ENCODE peak calls at places on chromosomes 11 and 22, in five cellular contexts. F, E, J, O and Y are unnamed samples. For H3K27me3, the result is how much of the 10 kb centered on the place peaks cover.

GRCh38 chr11:27416568-27417176 is 53.7 kb upstream of the CCDC34 start:
- DNase-seq in F (no peak), E (no peak), J (no peak), O (no peak), Y (no peak)

GRCh38 chr11:11069741-11070550 is 212.1 kb upstream of the ZBED5 start:
- DNase-seq in F (no peak), E (no peak), J (no peak), O (no peak), Y (no peak)

GRCh38 chr11:128116447-128117240 is 470.7 kb downstream of the ETS1 start:
- DNase-seq in F (peak), E (no peak), J (no peak), O (no peak), Y (no peak)

GRCh38 chr11:61787928-61788491 is 4.4 kb downstream of the TMEM258 start:
- DNase-seq in F (peak), E (no peak), J (peak), O (no peak), Y (no peak)

GRCh38 chr11:72119188-72119587 is 6.7 kb upstream of the ANAPC15 start:
- DNase-seq in F (no peak), E (no peak), J (no peak), O (no peak), Y (no peak)

GRCh38 chr11:92046103-92046502 is 178.5 kb upstream of the FAT3 start:
- DNase-seq in F (no peak), E (no peak), J (no peak), O (no peak), Y (no peak)

GRCh38 chr11:39777035-39777434 is 1682.4 kb downstream of the LRRC4C start:
- DNase-seq in F (no peak), E (no peak), J (no peak), O (no peak), Y (no peak)

GRCh38 chr11:23755769-23756168 is 741.1 kb upstream of the LUZP2 start:
- DNase-seq in F (peak), E (no peak), J (no peak), O (no peak), Y (no peak)

GRCh38 chr22:42934338-42934737 is 77.3 kb upstream of the ARFGAP3 start:
- DNase-seq in F (no peak), E (peak), J (no peak), O (no peak), Y (no peak)

GRCh38 chr22:23395476-23396361 is 184.4 kb downstream of the IGLL1 start:
- DNase-seq in F (no peak), E (peak), J (no peak), O (no peak), Y (no peak)

GRCh38 chr11:122045181-122045586 is 70.8 kb downstream of the BLID start:
- DNase-seq in F (peak), E (no peak), J (no peak), O (no peak), Y (no peak)

GRCh38 chr11:67406969-67407699 is 3.3 kb downstream of the TBC1D10C start:
- DNase-seq in F (no peak), E (peak), J (no peak), O (no peak), Y (no peak)
- TF ChIP-seq CTCF in F (no peak), E (no peak), J (no peak), O (no peak), Y (no peak)

GRCh38 chr11:65833297-65834030 is at the start of gene SNX32:
- DNase-seq in F (peak), E (peak), J (peak), O (peak), Y (peak)
- H3K4me3 ChIP-seq in F (peak), E (peak), J (peak), O (peak), Y (peak)

GRCh38 chr22:49349181-49349835 is 478.4 kb downstream of the BRD1 start:
- DNase-seq in F (no peak), E (peak), J (no peak), O (no peak), Y (no peak)
- H3K27me3 ChIP-seq in F (under half), E (under half), J (under half), O (under half), Y (under half)

GRCh38 chr11:7905961-7906429 is 25.1 kb downstream of the OR10A6 start:
- DNase-seq in F (no peak), E (no peak), J (no peak), O (no peak), Y (no peak)

GRCh38 chr11:7905549-7905948 is 25.5 kb downstream of the OR10A6 start:
- DNase-seq in F (no peak), E (no peak), J (no peak), O (no peak), Y (no peak)

GRCh38 chr11:7903940-7904339 is 27.1 kb downstream of the OR10A6 start:
- DNase-seq in F (no peak), E (no peak), J (no peak), O (no peak), Y (no peak)

GRCh38 chr11:7906481-7906880 is 24.6 kb downstream of the OR10A6 start:
- DNase-seq in F (no peak), E (no peak), J (no peak), O (no peak), Y (no peak)

DNA sequence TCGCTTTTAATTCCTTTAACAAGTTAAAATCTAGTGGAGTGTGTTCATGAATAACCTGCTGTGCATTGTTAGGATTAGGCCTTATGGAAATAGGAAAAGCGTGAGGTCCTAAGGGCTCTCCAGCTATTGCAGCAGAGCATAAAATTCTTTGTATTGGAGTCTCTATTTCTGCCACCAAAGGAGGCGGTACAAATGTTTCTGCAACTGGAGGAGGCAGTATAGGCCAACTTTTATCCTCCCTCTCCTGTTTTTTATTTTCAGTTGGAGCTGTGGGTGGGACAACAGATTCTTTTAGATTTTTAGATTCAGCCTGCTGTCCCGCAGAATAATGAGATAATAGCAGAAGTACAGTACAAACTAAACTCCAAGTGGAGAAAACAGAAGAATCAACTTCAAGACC is 26.2 kb downstream of the OR10A6 start:
- DNase-seq in F (no peak), E (no peak), J (no peak), O (no peak), Y (no peak)
- TF ChIP-seq CTCF in F (no peak), E (no peak), J (no peak), O (no peak), Y (no peak)

GRCh38 chr11:44577231-44577834 is 11.9 kb downstream of the CD82 start:
- DNase-seq in F (no peak), E (no peak), J (no peak), O (no peak), Y (no peak)
- H3K4me3 ChIP-seq in F (no peak), E (no peak), J (no peak), O (no peak), Y (no peak)

DNA sequence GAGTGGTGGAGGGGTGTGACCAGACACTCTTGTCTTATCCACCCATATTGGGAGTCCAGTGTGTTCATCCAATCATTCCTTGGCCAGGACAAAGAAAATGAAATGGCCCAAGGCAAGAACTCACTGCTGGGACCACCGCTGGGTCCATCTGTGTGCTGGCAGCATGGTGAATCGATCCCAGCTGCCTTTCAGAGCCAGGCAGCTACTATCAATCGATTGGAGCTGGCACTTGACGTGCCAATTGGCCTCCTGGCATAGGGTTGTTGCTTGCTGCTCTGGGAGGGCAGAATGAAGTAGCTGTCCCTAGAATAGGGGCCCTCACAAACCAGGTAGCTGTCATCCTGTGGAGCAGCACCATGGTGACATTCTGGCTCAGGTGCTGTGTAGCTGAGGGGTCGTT is 1.4 kb upstream of the ARVCF start:
- DNase-seq in F (no peak), E (no peak), J (no peak), O (no peak), Y (no peak)
- H3K27me3 ChIP-seq in F (under half), E (under half), J (under half), O (under half), Y (under half)

DNA sequence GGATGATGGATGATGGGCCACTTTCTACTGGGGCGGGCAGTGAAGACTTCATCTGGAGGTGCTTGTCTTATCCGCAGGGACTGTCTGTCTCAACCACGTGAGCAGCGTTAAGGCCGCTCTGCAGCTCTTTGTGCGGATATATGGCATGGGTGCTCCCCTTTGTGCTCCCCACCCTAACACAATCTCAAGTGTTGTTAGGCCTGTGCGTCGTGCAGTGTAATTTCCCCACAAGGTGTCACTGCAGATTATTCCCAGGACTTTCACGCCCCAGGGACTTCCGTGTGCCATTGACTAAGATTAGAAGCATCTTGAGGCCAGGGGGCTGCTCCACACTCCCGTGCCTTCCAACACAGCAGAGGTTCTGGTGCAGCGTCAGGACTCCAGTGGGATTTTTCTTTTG is 65.3 kb downstream of the TBC1D22A start:
- DNase-seq in F (no peak), E (no peak), J (no peak), O (no peak), Y (no peak)
- TF ChIP-seq CTCF in F (no peak), E (no peak), J (no peak), O (no peak), Y (no peak)

DNA sequence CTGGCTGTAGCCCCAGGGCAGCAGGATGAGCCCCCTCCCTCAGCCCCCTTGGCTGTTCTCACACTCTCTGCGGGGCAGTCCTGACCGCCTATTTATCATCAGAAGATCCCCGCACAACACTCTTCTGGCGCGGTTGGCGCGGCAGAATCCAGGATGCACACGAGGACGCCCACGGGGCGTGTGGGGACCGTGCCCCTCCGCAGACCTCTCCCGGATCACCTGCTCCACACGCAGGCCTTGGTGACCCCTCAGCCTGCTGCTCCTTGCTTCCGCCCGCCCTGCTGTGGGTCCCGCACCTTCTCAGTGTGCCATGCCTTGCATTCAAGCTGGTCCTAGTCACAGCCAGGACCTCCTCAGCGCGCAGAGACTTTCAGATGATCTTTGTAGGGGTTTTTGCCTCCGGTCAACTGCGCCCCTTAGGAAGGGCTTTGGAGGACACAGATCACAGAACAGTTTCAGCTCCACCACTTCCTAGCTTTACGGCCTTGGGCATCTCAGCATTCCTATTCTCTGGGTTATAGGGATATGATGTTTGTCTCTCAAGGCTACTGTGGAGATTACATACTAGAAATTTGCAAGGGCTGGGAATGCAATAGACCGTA is 841 bp upstream of the TUB start:
- DNase-seq in F (no peak), E (no peak), J (no peak), O (no peak), Y (peak)
- H3K4me3 ChIP-seq in F (peak), E (peak), J (peak), O (peak), Y (peak)

GRCh38 chr11:44318369-44318768 is 8.4 kb upstream of the ALX4 start:
- DNase-seq in F (no peak), E (no peak), J (no peak), O (no peak), Y (no peak)
- H3K27me3 ChIP-seq in F (half or more), E (half or more), J (under half), O (under half), Y (half or more)